ENCODE peak calls at places on chromosomes 3 and 15, in six cellular contexts. One of them, this sample, is unnamed.

GRCh38 chr3:65030847-65031463 is 343.2 kb upstream of the ADAMTS9 start:
- DNase-seq in neural crest cell: no peak
- DNase-seq in lower lobe of right lung: no peak
- DNase-seq in WERI-Rb-1: no peak
- DNase-seq in AG04449: peak
- DNase-seq in nephron progenitor cell: no peak
- DNase-seq in this sample: no peak

GRCh38 chr3:127480196-127480933 is 110.2 kb downstream of the TPRA1 start:
- DNase-seq in neural crest cell: no peak
- DNase-seq in lower lobe of right lung: no peak
- DNase-seq in WERI-Rb-1: no peak
- DNase-seq in AG04449: no peak
- DNase-seq in nephron progenitor cell: peak
- DNase-seq in this sample: no peak

GRCh38 chr3:71006810-71007785 is 576.4 kb downstream of the FOXP1 start:
- DNase-seq in neural crest cell: no peak
- DNase-seq in lower lobe of right lung: no peak
- DNase-seq in WERI-Rb-1: no peak
- DNase-seq in AG04449: no peak
- DNase-seq in nephron progenitor cell: no peak
- DNase-seq in this sample: no peak

GRCh38 chr3:85912981-85913380 is 954.2 kb downstream of the CADM2 start:
- DNase-seq in neural crest cell: no peak
- DNase-seq in lower lobe of right lung: no peak
- DNase-seq in WERI-Rb-1: no peak
- DNase-seq in AG04449: no peak
- DNase-seq in nephron progenitor cell: no peak
- DNase-seq in this sample: no peak

GRCh38 chr15:100704281-100705055 is 102.1 kb downstream of the ASB7 start:
- DNase-seq in neural crest cell: no peak
- DNase-seq in lower lobe of right lung: no peak
- DNase-seq in WERI-Rb-1: no peak
- DNase-seq in AG04449: no peak
- DNase-seq in nephron progenitor cell: no peak
- DNase-seq in this sample: no peak

GRCh38 chr15:26091184-26091583 is 228.1 kb upstream of the ATP10A start:
- DNase-seq in neural crest cell: no peak
- DNase-seq in lower lobe of right lung: no peak
- DNase-seq in WERI-Rb-1: no peak
- DNase-seq in AG04449: no peak
- DNase-seq in nephron progenitor cell: no peak
- DNase-seq in this sample: no peak

GRCh38 chr15:69082556-69082955 is 68.1 kb downstream of the NOX5 start:
- DNase-seq in neural crest cell: no peak
- DNase-seq in lower lobe of right lung: no peak
- DNase-seq in WERI-Rb-1: no peak
- DNase-seq in AG04449: no peak
- DNase-seq in nephron progenitor cell: no peak
- DNase-seq in this sample: no peak

GRCh38 chr3:30894521-30895289 is at the start of gene GADL1:
- DNase-seq in neural crest cell: peak
- DNase-seq in lower lobe of right lung: peak
- DNase-seq in WERI-Rb-1: peak
- DNase-seq in AG04449: no peak
- DNase-seq in nephron progenitor cell: peak
- DNase-seq in this sample: peak

GRCh38 chr3:61562042-61562809 is 855 bp downstream of the PTPRG start:
- DNase-seq in neural crest cell: peak
- DNase-seq in lower lobe of right lung: no peak
- DNase-seq in WERI-Rb-1: peak
- DNase-seq in AG04449: no peak
- DNase-seq in nephron progenitor cell: peak
- DNase-seq in this sample: peak

GRCh38 chr15:70345251-70346019 is 247.7 kb upstream of the TLE3 start:
- DNase-seq in neural crest cell: no peak
- DNase-seq in lower lobe of right lung: no peak
- DNase-seq in WERI-Rb-1: no peak
- DNase-seq in AG04449: no peak
- DNase-seq in nephron progenitor cell: no peak
- DNase-seq in this sample: no peak

GRCh38 chr3:16067837-16068471 is 106.5 kb upstream of the GALNT15 start:
- DNase-seq in neural crest cell: no peak
- DNase-seq in lower lobe of right lung: no peak
- DNase-seq in WERI-Rb-1: no peak
- DNase-seq in AG04449: no peak
- DNase-seq in nephron progenitor cell: no peak
- DNase-seq in this sample: no peak

GRCh38 chr3:68306571-68306970 is 625.8 kb downstream of the TAFA4 start:
- DNase-seq in neural crest cell: peak
- DNase-seq in lower lobe of right lung: no peak
- DNase-seq in WERI-Rb-1: no peak
- DNase-seq in AG04449: no peak
- DNase-seq in nephron progenitor cell: peak
- DNase-seq in this sample: peak

GRCh38 chr3:122975163-122975923 is 52.2 kb downstream of the SEMA5B start:
- DNase-seq in neural crest cell: no peak
- DNase-seq in lower lobe of right lung: no peak
- DNase-seq in WERI-Rb-1: peak
- DNase-seq in AG04449: no peak
- DNase-seq in nephron progenitor cell: peak
- DNase-seq in this sample: no peak

GRCh38 chr3:1272541-1273265 is 179.9 kb downstream of the CNTN6 start:
- DNase-seq in neural crest cell: no peak
- DNase-seq in lower lobe of right lung: no peak
- DNase-seq in WERI-Rb-1: no peak
- DNase-seq in AG04449: no peak
- DNase-seq in nephron progenitor cell: no peak
- DNase-seq in this sample: no peak

GRCh38 chr3:1269808-1270207 is 177.0 kb downstream of the CNTN6 start:
- DNase-seq in neural crest cell: no peak
- DNase-seq in lower lobe of right lung: no peak
- DNase-seq in WERI-Rb-1: no peak
- DNase-seq in AG04449: no peak
- DNase-seq in nephron progenitor cell: no peak
- DNase-seq in this sample: no peak

GRCh38 chr3:1275495-1275894 is 182.7 kb downstream of the CNTN6 start:
- DNase-seq in neural crest cell: peak
- DNase-seq in lower lobe of right lung: no peak
- DNase-seq in WERI-Rb-1: peak
- DNase-seq in AG04449: no peak
- DNase-seq in nephron progenitor cell: peak
- DNase-seq in this sample: no peak
- TF ChIP-seq CTCF in neural crest cell: peak
- TF ChIP-seq CTCF in lower lobe of right lung: no peak
- TF ChIP-seq CTCF in WERI-Rb-1: peak
- TF ChIP-seq CTCF in AG04449: no peak
- TF ChIP-seq CTCF in nephron progenitor cell: peak
- TF ChIP-seq CTCF in this sample: peak

DNA sequence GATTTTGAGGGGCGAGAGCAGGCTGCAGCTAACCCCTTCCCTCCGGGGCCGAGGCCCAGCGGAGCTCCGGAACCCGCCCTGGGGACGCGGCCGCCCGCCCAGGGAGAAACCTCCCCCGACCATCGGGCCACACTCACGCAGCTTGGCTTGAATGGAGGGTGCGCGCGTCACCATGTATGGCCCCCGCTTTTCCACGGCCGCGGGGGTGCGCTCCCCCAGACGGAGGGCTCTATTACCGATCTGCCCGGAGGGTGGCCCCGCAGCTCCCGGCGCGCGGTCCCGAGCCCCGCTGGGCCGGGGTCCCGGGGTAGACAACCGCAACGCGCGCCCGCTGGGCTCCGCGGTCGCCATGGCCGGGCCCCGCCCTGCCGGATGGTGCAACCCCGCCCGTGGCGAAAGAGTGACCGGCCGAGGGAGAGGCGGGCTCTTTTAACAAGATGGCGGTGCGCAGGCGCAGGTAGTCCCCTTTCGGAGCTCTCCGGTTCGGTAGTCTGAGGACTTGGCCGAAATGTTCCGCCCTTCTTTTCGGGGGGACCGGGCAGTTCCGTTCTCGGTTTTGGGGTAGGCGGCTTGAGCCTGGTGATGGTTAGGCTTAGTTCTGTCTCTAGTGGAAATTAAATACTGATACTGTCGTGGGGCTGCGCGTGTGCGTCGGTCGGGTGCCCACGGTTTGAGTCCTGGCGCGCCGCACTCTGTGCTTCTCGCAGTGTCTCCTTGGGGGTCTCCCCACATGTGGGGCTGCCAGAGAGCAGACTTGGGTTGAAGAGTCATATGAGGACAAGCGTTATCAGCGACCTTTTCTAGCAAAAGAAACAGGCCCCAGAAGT is at the start of gene FAM219B:
- DNase-seq in neural crest cell: peak
- DNase-seq in lower lobe of right lung: peak
- DNase-seq in WERI-Rb-1: peak
- DNase-seq in AG04449: no peak
- DNase-seq in nephron progenitor cell: peak
- DNase-seq in this sample: peak
- TF ChIP-seq CTCF in neural crest cell: no peak
- TF ChIP-seq CTCF in lower lobe of right lung: no peak
- TF ChIP-seq CTCF in WERI-Rb-1: no peak
- TF ChIP-seq CTCF in AG04449: no peak
- TF ChIP-seq CTCF in nephron progenitor cell: no peak
- TF ChIP-seq CTCF in this sample: no peak

GRCh38 chr3:79517766-79518413 is 249.9 kb downstream of the ROBO1 start:
- DNase-seq in neural crest cell: no peak
- DNase-seq in lower lobe of right lung: no peak
- DNase-seq in WERI-Rb-1: peak
- DNase-seq in AG04449: no peak
- DNase-seq in nephron progenitor cell: peak
- DNase-seq in this sample: no peak
- TF ChIP-seq CTCF in neural crest cell: peak
- TF ChIP-seq CTCF in lower lobe of right lung: peak
- TF ChIP-seq CTCF in WERI-Rb-1: peak
- TF ChIP-seq CTCF in AG04449: peak
- TF ChIP-seq CTCF in nephron progenitor cell: peak
- TF ChIP-seq CTCF in this sample: peak

GRCh38 chr3:178794711-178795110 is 258.5 kb downstream of the KCNMB2 start:
- DNase-seq in neural crest cell: no peak
- DNase-seq in lower lobe of right lung: no peak
- DNase-seq in WERI-Rb-1: no peak
- DNase-seq in AG04449: no peak
- DNase-seq in nephron progenitor cell: no peak
- DNase-seq in this sample: no peak

DNA sequence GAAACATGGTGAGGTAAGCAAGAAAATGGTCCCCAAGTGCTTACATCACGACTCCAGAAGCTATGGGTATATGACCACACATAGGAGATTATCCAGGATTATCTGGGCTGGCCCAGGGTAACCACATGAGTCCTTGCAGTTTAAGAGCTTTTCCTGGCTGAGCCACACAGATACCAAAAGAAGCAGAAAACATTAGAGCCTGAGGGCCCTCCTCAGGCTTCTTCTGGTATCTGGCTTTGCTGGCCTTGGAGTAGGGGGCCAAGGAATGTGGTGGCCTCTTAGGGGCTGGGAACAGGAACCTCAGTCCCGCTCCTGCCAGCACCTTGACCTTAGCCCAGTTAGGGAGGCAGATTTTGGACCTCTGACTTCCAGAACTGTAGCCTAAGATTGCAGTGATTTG is 259.1 kb downstream of the KCNMB2 start:
- DNase-seq in neural crest cell: no peak
- DNase-seq in lower lobe of right lung: no peak
- DNase-seq in WERI-Rb-1: peak
- DNase-seq in AG04449: no peak
- DNase-seq in nephron progenitor cell: no peak
- DNase-seq in this sample: no peak
- TF ChIP-seq CTCF in neural crest cell: no peak
- TF ChIP-seq CTCF in lower lobe of right lung: no peak
- TF ChIP-seq CTCF in WERI-Rb-1: peak
- TF ChIP-seq CTCF in AG04449: no peak
- TF ChIP-seq CTCF in nephron progenitor cell: no peak
- TF ChIP-seq CTCF in this sample: no peak

DNA sequence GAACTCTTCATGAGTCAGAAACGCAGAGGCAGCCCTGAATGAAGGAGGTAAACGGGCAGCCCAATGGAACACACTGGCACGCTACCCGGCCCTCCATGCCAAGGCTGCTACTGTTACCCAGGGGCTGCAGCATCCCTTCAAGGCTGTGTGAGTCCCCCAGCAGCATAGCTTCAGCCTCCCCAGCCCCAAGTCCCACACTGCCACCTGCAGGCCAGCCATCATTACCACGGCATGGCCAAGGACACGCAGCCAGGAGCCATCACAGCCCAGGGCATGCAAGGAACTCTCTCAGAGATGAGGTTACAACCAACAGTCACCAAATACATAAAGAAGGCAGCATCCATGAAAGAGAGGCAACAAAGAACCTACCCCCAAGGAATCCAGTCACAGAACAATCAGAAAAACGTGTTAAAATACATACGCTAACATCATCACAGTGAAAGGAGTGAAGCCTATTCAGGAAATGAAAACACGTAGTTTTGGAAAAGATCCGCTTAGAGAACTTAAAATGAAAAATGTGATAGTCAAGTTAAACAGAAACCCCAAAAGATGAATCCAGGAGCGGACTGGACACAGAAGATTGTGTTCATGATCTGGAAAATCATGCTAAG is 22.4 kb downstream of the PLA2G4F start:
- DNase-seq in neural crest cell: peak
- DNase-seq in lower lobe of right lung: peak
- DNase-seq in WERI-Rb-1: peak
- DNase-seq in AG04449: no peak
- DNase-seq in nephron progenitor cell: peak
- DNase-seq in this sample: no peak
- TF ChIP-seq CTCF in neural crest cell: peak
- TF ChIP-seq CTCF in lower lobe of right lung: peak
- TF ChIP-seq CTCF in WERI-Rb-1: peak
- TF ChIP-seq CTCF in AG04449: peak
- TF ChIP-seq CTCF in nephron progenitor cell: peak
- TF ChIP-seq CTCF in this sample: peak

DNA sequence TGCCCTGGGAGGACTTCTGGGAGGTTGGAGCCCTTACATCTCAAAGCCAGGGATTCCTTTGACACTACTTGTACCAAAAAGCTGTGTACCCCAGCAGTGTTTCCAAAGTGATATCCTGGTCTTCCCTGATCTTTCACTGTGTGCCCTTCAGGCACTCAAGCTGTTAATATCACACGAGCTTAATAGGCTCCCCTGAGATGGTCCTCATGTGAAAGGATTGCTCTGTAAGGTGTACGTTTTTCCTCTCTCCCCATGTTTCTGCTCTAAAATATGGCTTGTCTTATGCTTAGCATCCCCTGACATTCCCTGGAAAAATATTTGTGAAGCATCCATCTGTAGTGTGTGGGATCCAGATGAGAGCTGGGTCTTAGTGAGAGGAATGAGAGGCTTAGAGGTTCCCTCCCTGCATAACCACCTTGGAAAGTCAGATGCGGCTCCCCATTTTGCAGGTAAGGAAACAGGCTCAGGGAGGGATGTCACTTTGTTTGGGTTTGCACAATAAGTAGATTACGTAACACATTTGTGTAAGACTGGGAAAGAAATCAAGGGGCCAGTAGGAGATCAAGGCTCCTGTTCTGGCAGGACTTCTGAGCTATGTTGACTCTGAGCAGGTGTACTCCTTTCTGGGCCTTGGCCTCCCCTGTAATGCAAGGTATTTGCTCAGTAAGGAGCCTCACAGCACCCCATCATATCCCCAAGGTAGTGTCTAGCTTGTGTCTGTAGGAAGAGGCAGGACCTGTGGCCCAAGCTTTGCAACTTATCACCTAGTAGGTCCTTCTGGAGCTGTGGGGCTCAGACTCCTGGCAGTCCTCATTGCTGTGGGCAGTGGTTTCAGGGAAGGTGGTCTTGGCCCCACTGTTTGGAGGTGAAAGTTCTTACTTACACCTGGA is 667 bp upstream of the ACOX2 start:
- DNase-seq in neural crest cell: no peak
- DNase-seq in lower lobe of right lung: no peak
- DNase-seq in WERI-Rb-1: no peak
- DNase-seq in AG04449: no peak
- DNase-seq in nephron progenitor cell: no peak
- DNase-seq in this sample: no peak
- TF ChIP-seq CTCF in neural crest cell: no peak
- TF ChIP-seq CTCF in lower lobe of right lung: no peak
- TF ChIP-seq CTCF in WERI-Rb-1: no peak
- TF ChIP-seq CTCF in AG04449: no peak
- TF ChIP-seq CTCF in nephron progenitor cell: no peak
- TF ChIP-seq CTCF in this sample: no peak